ENCODE peak calls at places on chromosomes 2 and 18, in six cellular contexts. One of them, this sample, is unnamed.

GRCh38 chr2:226216578-226216977 is 583.0 kb downstream of the IRS1 start:
- DNase-seq in GM06990: no peak
- DNase-seq in gastrocnemius medialis: no peak
- DNase-seq in cardiac fibroblast: no peak
- DNase-seq in epithelial cell of esophagus: no peak
- DNase-seq in colonic mucosa: no peak
- DNase-seq in this sample: no peak

GRCh38 chr18:79540161-79540913 is 139.3 kb upstream of the CTDP1 start:
- DNase-seq in GM06990: no peak
- DNase-seq in gastrocnemius medialis: no peak
- DNase-seq in cardiac fibroblast: peak; percentile 17
- DNase-seq in epithelial cell of esophagus: peak; percentile 35
- DNase-seq in colonic mucosa: no peak
- DNase-seq in this sample: no peak

GRCh38 chr2:131031875-131032274 is 61.4 kb downstream of the FAM168B start:
- DNase-seq in GM06990: no peak
- DNase-seq in gastrocnemius medialis: no peak
- DNase-seq in cardiac fibroblast: no peak
- DNase-seq in epithelial cell of esophagus: no peak
- DNase-seq in colonic mucosa: no peak
- DNase-seq in this sample: peak; percentile 82

GRCh38 chr2:173307287-173307686 is 47.4 kb upstream of the CDCA7 start:
- DNase-seq in GM06990: peak; percentile 69
- DNase-seq in gastrocnemius medialis: no peak
- DNase-seq in cardiac fibroblast: no peak
- DNase-seq in epithelial cell of esophagus: no peak
- DNase-seq in colonic mucosa: no peak
- DNase-seq in this sample: no peak

GRCh38 chr2:207825958-207826330 is 56.2 kb upstream of the FZD5 start:
- DNase-seq in GM06990: no peak
- DNase-seq in gastrocnemius medialis: no peak
- DNase-seq in cardiac fibroblast: no peak
- DNase-seq in epithelial cell of esophagus: no peak
- DNase-seq in colonic mucosa: no peak
- DNase-seq in this sample: peak; percentile 23

GRCh38 chr2:241432824-241433448 is 75.4 kb downstream of the STK25 start:
- DNase-seq in GM06990: no peak
- DNase-seq in gastrocnemius medialis: no peak
- DNase-seq in cardiac fibroblast: no peak
- DNase-seq in epithelial cell of esophagus: no peak
- DNase-seq in colonic mucosa: no peak
- DNase-seq in this sample: no peak

GRCh38 chr2:69518836-69519235 is 81.6 kb upstream of the NFU1 start:
- DNase-seq in GM06990: no peak
- DNase-seq in gastrocnemius medialis: no peak
- DNase-seq in cardiac fibroblast: no peak
- DNase-seq in epithelial cell of esophagus: peak; percentile 99
- DNase-seq in colonic mucosa: peak; percentile 79
- DNase-seq in this sample: no peak

GRCh38 chr18:23378470-23378764 is 74.7 kb upstream of the RIOK3 start:
- DNase-seq in GM06990: no peak
- DNase-seq in gastrocnemius medialis: no peak
- DNase-seq in cardiac fibroblast: peak; percentile 57
- DNase-seq in epithelial cell of esophagus: peak; percentile 70
- DNase-seq in colonic mucosa: no peak
- DNase-seq in this sample: no peak

GRCh38 chr2:30446602-30447148 is 371 bp upstream of the LCLAT1 start:
- DNase-seq in GM06990: no peak
- DNase-seq in gastrocnemius medialis: no peak
- DNase-seq in cardiac fibroblast: peak; percentile 38
- DNase-seq in epithelial cell of esophagus: no peak
- DNase-seq in colonic mucosa: no peak
- DNase-seq in this sample: no peak

GRCh38 chr2:240795916-240796510 is 24.0 kb downstream of the KIF1A start:
- DNase-seq in GM06990: no peak
- DNase-seq in gastrocnemius medialis: no peak
- DNase-seq in cardiac fibroblast: no peak
- DNase-seq in epithelial cell of esophagus: no peak
- DNase-seq in colonic mucosa: no peak
- DNase-seq in this sample: no peak

GRCh38 chr2:85741811-85742507 is 11.8 kb upstream of the ATOH8 start:
- DNase-seq in GM06990: no peak
- DNase-seq in gastrocnemius medialis: peak; percentile 77
- DNase-seq in cardiac fibroblast: peak; percentile 86
- DNase-seq in epithelial cell of esophagus: peak; percentile 75
- DNase-seq in colonic mucosa: peak; percentile 52
- DNase-seq in this sample: peak; percentile 95

GRCh38 chr2:215431290-215431689 is 4.6 kb downstream of the FN1 start:
- DNase-seq in GM06990: no peak
- DNase-seq in gastrocnemius medialis: no peak
- DNase-seq in cardiac fibroblast: no peak
- DNase-seq in epithelial cell of esophagus: no peak
- DNase-seq in colonic mucosa: no peak
- DNase-seq in this sample: no peak

GRCh38 chr2:72887836-72888437 is 729 bp downstream of the SPR start:
- DNase-seq in GM06990: peak; percentile 49
- DNase-seq in gastrocnemius medialis: peak; percentile 75
- DNase-seq in cardiac fibroblast: peak; percentile 88
- DNase-seq in epithelial cell of esophagus: peak; percentile 90
- DNase-seq in colonic mucosa: peak; percentile 95
- DNase-seq in this sample: peak; percentile 97

GRCh38 chr2:176636376-176636775 is 367.1 kb downstream of the MTX2 start:
- DNase-seq in GM06990: no peak
- DNase-seq in gastrocnemius medialis: no peak
- DNase-seq in cardiac fibroblast: no peak
- DNase-seq in epithelial cell of esophagus: no peak
- DNase-seq in colonic mucosa: no peak
- DNase-seq in this sample: no peak

GRCh38 chr2:159151198-159152118 is 135.0 kb downstream of the WDSUB1 start:
- DNase-seq in GM06990: no peak
- DNase-seq in gastrocnemius medialis: no peak
- DNase-seq in cardiac fibroblast: no peak
- DNase-seq in epithelial cell of esophagus: no peak
- DNase-seq in colonic mucosa: peak; percentile 50
- DNase-seq in this sample: no peak

GRCh38 chr2:236663267-236663666 is 93.6 kb downstream of the ACKR3 start:
- DNase-seq in GM06990: no peak
- DNase-seq in gastrocnemius medialis: peak; percentile 35
- DNase-seq in cardiac fibroblast: no peak
- DNase-seq in epithelial cell of esophagus: no peak
- DNase-seq in colonic mucosa: peak; percentile 44
- DNase-seq in this sample: no peak

GRCh38 chr18:9617006-9617542 is 2.7 kb upstream of the PPP4R1 start:
- DNase-seq in GM06990: no peak
- DNase-seq in gastrocnemius medialis: no peak
- DNase-seq in cardiac fibroblast: peak; percentile 49
- DNase-seq in epithelial cell of esophagus: no peak
- DNase-seq in colonic mucosa: no peak
- DNase-seq in this sample: no peak

GRCh38 chr2:179536185-179536584 is 271.6 kb upstream of the SESTD1 start:
- DNase-seq in GM06990: no peak
- DNase-seq in gastrocnemius medialis: peak; percentile 18
- DNase-seq in cardiac fibroblast: peak; percentile 56
- DNase-seq in epithelial cell of esophagus: no peak
- DNase-seq in colonic mucosa: no peak
- DNase-seq in this sample: peak; percentile 50

DNA sequence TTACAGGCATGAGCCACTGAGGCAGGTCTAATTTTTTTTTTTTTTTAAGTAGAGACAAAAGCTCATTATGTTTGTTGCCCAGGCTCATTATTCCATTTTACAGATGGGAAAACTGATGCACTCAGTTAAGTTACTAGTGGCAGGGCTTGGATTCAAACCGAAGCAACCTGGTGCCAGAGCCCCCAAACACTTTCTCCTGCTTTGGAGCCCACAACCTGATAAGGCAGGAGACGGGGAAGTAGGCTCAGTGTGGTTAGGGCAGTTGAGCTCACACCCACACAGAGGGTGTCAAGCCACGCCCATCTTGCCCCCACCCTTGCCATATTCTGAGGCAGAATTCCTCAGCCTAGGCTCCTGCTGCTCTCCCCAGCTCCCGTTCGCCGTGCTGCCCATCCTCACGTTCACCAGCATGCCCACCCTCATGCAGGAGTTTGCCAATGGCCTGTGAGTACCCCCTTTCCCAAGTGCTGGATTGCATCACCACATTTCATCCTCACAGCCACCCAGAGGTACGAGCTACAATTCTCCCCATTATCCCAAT is 5.8 kb upstream of the CTDSP1 start:
- DNase-seq in GM06990: no peak
- DNase-seq in gastrocnemius medialis: no peak
- DNase-seq in cardiac fibroblast: no peak
- DNase-seq in epithelial cell of esophagus: no peak
- DNase-seq in colonic mucosa: peak; percentile 72
- DNase-seq in this sample: no peak
- H3K4me3 ChIP-seq in GM06990: no peak overlapping the region
- H3K4me3 ChIP-seq in gastrocnemius medialis: no peak overlapping the region
- H3K4me3 ChIP-seq in cardiac fibroblast: no peak overlapping the region
- H3K4me3 ChIP-seq in epithelial cell of esophagus: no peak overlapping the region
- H3K4me3 ChIP-seq in colonic mucosa: no peak overlapping the region
- H3K4me3 ChIP-seq in this sample: no peak overlapping the region

GRCh38 chr18:11995445-11996189 is 14.3 kb downstream of the IMPA2 start:
- DNase-seq in GM06990: no peak
- DNase-seq in gastrocnemius medialis: peak; percentile 57
- DNase-seq in cardiac fibroblast: peak; percentile 84
- DNase-seq in epithelial cell of esophagus: peak; percentile 71
- DNase-seq in colonic mucosa: peak; percentile 84
- DNase-seq in this sample: peak; percentile 70

GRCh38 chr18:11994346-11994707 is 13.0 kb downstream of the IMPA2 start:
- DNase-seq in GM06990: no peak
- DNase-seq in gastrocnemius medialis: no peak
- DNase-seq in cardiac fibroblast: peak; percentile 93
- DNase-seq in epithelial cell of esophagus: peak; percentile 89
- DNase-seq in colonic mucosa: peak; percentile 71
- DNase-seq in this sample: peak; percentile 92

GRCh38 chr18:11996190-11996754 is 15.0 kb downstream of the IMPA2 start:
- DNase-seq in GM06990: no peak
- DNase-seq in gastrocnemius medialis: no peak
- DNase-seq in cardiac fibroblast: no peak
- DNase-seq in epithelial cell of esophagus: no peak
- DNase-seq in colonic mucosa: no peak
- DNase-seq in this sample: no peak

GRCh38 chr18:11993264-11993916 is 12.1 kb downstream of the IMPA2 start:
- DNase-seq in GM06990: no peak
- DNase-seq in gastrocnemius medialis: no peak
- DNase-seq in cardiac fibroblast: no peak
- DNase-seq in epithelial cell of esophagus: no peak
- DNase-seq in colonic mucosa: no peak
- DNase-seq in this sample: no peak

GRCh38 chr18:11994708-11995444 is 13.6 kb downstream of the IMPA2 start:
- DNase-seq in GM06990: no peak
- DNase-seq in gastrocnemius medialis: no peak
- DNase-seq in cardiac fibroblast: peak; percentile 54
- DNase-seq in epithelial cell of esophagus: peak; percentile 43
- DNase-seq in colonic mucosa: peak; percentile 57
- DNase-seq in this sample: peak; percentile 81
- H3K4me3 ChIP-seq in GM06990: no peak overlapping the region
- H3K4me3 ChIP-seq in gastrocnemius medialis: peak overlapping the region; percentile 21
- H3K4me3 ChIP-seq in cardiac fibroblast: no peak overlapping the region
- H3K4me3 ChIP-seq in epithelial cell of esophagus: no peak overlapping the region
- H3K4me3 ChIP-seq in colonic mucosa: no peak overlapping the region
- H3K4me3 ChIP-seq in this sample: no peak overlapping the region

DNA sequence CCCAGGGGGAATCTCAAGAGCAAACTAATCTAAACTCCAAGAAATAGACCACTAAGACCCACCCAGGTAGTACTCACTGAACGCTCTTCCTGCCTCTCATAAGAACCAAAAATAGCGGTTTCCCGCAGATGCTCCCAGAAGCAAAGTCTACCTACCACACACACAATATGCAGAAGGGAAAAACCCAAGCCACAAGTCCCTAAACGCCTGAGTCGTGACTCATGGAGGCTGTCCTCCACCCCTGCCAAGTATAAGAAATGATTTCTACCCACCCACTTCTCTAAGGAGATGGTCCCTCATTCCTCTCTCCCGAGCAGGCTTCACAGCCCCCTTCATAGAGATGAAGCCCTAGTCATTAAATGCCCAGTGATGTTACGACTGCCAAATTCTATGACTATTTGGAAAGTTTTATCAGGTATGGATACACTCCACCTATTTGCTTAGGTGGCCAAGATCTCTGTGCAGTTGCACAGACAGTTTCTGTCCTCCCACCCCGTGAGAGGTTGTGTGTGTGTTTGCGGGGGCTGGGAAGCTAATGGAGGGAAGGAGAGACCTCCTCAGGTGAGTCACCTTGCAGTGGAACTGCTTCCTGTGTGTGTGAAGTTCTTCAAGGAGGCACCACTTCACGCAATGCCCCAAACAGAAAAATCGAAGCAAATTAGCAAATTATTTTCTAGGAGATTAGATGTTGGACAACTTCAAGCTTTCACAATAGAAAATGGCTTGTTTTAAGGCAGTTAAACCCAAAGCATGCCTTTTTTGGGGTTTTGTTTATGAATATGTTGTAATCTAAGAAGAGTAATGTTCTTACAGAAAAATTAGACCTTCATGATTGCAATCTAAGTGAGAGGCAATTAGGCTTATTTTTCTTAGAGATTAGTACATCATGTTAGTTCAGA is 175.1 kb downstream of the TGIF1 start:
- DNase-seq in GM06990: no peak
- DNase-seq in gastrocnemius medialis: no peak
- DNase-seq in cardiac fibroblast: peak; percentile 99
- DNase-seq in epithelial cell of esophagus: peak; percentile 90
- DNase-seq in colonic mucosa: peak; percentile 55
- DNase-seq in this sample: no peak
- H3K4me3 ChIP-seq in GM06990: no peak overlapping the region
- H3K4me3 ChIP-seq in gastrocnemius medialis: no peak overlapping the region
- H3K4me3 ChIP-seq in cardiac fibroblast: no peak overlapping the region
- H3K4me3 ChIP-seq in epithelial cell of esophagus: no peak overlapping the region
- H3K4me3 ChIP-seq in colonic mucosa: no peak overlapping the region
- H3K4me3 ChIP-seq in this sample: no peak overlapping the region

GRCh38 chr18:63869851-63870250 is 17.7 kb upstream of the SERPINB2 start:
- DNase-seq in GM06990: no peak
- DNase-seq in gastrocnemius medialis: no peak
- DNase-seq in cardiac fibroblast: peak; percentile 49
- DNase-seq in epithelial cell of esophagus: peak; percentile 91
- DNase-seq in colonic mucosa: no peak
- DNase-seq in this sample: no peak
- H3K4me3 ChIP-seq in GM06990: no peak overlapping the region
- H3K4me3 ChIP-seq in gastrocnemius medialis: no peak overlapping the region
- H3K4me3 ChIP-seq in cardiac fibroblast: no peak overlapping the region
- H3K4me3 ChIP-seq in epithelial cell of esophagus: no peak overlapping the region
- H3K4me3 ChIP-seq in colonic mucosa: no peak overlapping the region
- H3K4me3 ChIP-seq in this sample: no peak overlapping the region